ENCODE peak calls at places on chromosomes 13 and 19, in seven cellular contexts. W is neuronal stem cell, O is left lung, S is thyroid gland, P is hepatocyte, I is right cardiac atrium, M is neural progenitor cell. J is an unnamed sample.
A peak's percentile ranks its signal among the peaks of the same experiment; 100 is the strongest.

GRCh38 chr13:42893346-42893745 is 98.7 kb downstream of the EPSTI1 start:
- DNase-seq in O (no peak), I (no peak), M (no peak), W (no peak), P (no peak), S (no peak), J (no peak)

GRCh38 chr19:45091031-45091918 is 1.7 kb upstream of the PPP1R37 start:
- DNase-seq in S (peak; percentile 99), O (peak; percentile 98), M (peak; percentile 100), W (peak; percentile 99), P (peak; percentile 99), I (peak; percentile 98), J (peak; percentile 84)

GRCh38 chr13:50125556-50126377 is 110.5 kb downstream of the KCNRG start:
- DNase-seq in W (peak; percentile 75), O (peak; percentile 96), M (peak; percentile 88), P (peak; percentile 96), S (peak; percentile 92), I (peak; percentile 89), J (peak; percentile 81)

GRCh38 chr19:46426506-46427162 is 2.1 kb downstream of the PNMA8C start:
- DNase-seq in I (peak; percentile 87), P (peak; percentile 94), S (peak; percentile 86), W (peak; percentile 88), O (peak; percentile 80), M (peak; percentile 97), J (no peak)

GRCh38 chr13:33134213-33134612 is 118.0 kb downstream of the KL start:
- DNase-seq in M (no peak), I (no peak), O (no peak), W (no peak), S (no peak), P (no peak), J (no peak)

GRCh38 chr13:34360702-34361101 is 542.8 kb downstream of the RFC3 start:
- DNase-seq in I (no peak), S (no peak), O (no peak), M (no peak), W (no peak), P (no peak), J (no peak)

GRCh38 chr19:49682274-49682673 is 5.2 kb downstream of the PRMT1 start:
- DNase-seq in O (no peak), M (no peak), W (no peak), S (no peak), P (no peak), I (no peak), J (no peak)

GRCh38 chr13:19950374-19950773 is 8.2 kb upstream of the ZMYM2 start:
- DNase-seq in P (no peak), W (no peak), I (no peak), M (no peak), S (no peak), O (no peak), J (no peak)

GRCh38 chr19:56066152-56067023 is 54.7 kb downstream of the ZNF787 start:
- DNase-seq in P (peak; percentile 84), I (peak; percentile 69), M (peak; percentile 77), W (peak; percentile 78), S (peak; percentile 65), O (peak; percentile 64), J (peak; percentile 85)

GRCh38 chr19:32863841-32864240 is 5.7 kb downstream of the SLC7A9 start:
- DNase-seq in S (no peak), O (no peak), I (no peak), M (no peak), W (no peak), P (no peak), J (no peak)

GRCh38 chr19:18433039-18433691 is 4.8 kb downstream of the ISYNA1 start:
- DNase-seq in W (no peak), S (peak; percentile 45), I (peak; percentile 58), M (peak; percentile 50), O (no peak), P (no peak), J (no peak)

GRCh38 chr19:38713227-38713649 is 31.0 kb downstream of the CAPN12 start:
- DNase-seq in M (no peak), O (no peak), S (no peak), W (no peak), I (peak; percentile 81), P (no peak), J (peak; percentile 46)

GRCh38 chr19:7748171-7748570 is 837 bp upstream of the CD209 start:
- DNase-seq in M (no peak), I (no peak), P (no peak), O (no peak), W (no peak), S (no peak), J (no peak)

GRCh38 chr13:40508112-40508511 is 158.3 kb downstream of the FOXO1 start:
- DNase-seq in P (no peak), W (no peak), I (peak; percentile 42), M (no peak), O (no peak), S (no peak), J (no peak)

GRCh38 chr19:12140545-12141404 is 625 bp upstream of the ZNF20 start:
- DNase-seq in O (peak; percentile 88), W (peak; percentile 72), S (peak; percentile 90), P (peak; percentile 93), M (peak; percentile 87), I (peak; percentile 87), J (peak; percentile 86)

GRCh38 chr13:86142080-86142479 is 342.9 kb upstream of the SLITRK6 start:
- DNase-seq in O (no peak), P (no peak), I (no peak), M (no peak), W (no peak), S (no peak), J (no peak)

GRCh38 chr13:35927554-35927953 is 203.6 kb downstream of the DCLK1 start:
- DNase-seq in O (no peak), W (no peak), M (no peak), P (peak; percentile 67), I (peak; percentile 21), S (no peak), J (peak; percentile 13)

GRCh38 chr13:70432276-70432805 is 324.1 kb upstream of the KLHL1 start:
- DNase-seq in M (no peak), W (no peak), S (no peak), O (no peak), P (no peak), I (no peak), J (no peak)

GRCh38 chr13:100512422-100512821 is 76.2 kb downstream of the GGACT start:
- DNase-seq in O (no peak), W (no peak), M (no peak), S (no peak), I (no peak), P (no peak), J (peak; percentile 18)

GRCh38 chr19:46209051-46209450 is 20.5 kb upstream of the IGFL1 start:
- DNase-seq in I (no peak), P (no peak), W (no peak), O (no peak), S (no peak), M (no peak), J (no peak)

GRCh38 chr19:54464624-54465266 is 1.2 kb upstream of the LENG9 start:
- DNase-seq in W (peak; percentile 88), S (peak; percentile 90), O (peak; percentile 91), I (peak; percentile 95), M (peak; percentile 97), P (peak; percentile 96), J (peak; percentile 89)

GRCh38 chr19:43618921-43619261 is 538 bp downstream of the ZNF428 start:
- DNase-seq in P (peak; percentile 65), O (no peak), W (no peak), M (no peak), S (no peak), I (no peak), J (peak; percentile 91)

GRCh38 chr13:33723365-33723764 is 94.6 kb upstream of the RFC3 start:
- DNase-seq in S (no peak), W (no peak), I (no peak), O (no peak), M (no peak), P (no peak), J (no peak)

GRCh38 chr13:51895906-51896888 is 34.4 kb downstream of the CCDC70 start:
- DNase-seq in M (peak; percentile 74), P (peak; percentile 68), W (peak; percentile 26), O (peak; percentile 45), S (peak; percentile 63), I (peak; percentile 29), J (peak; percentile 35)

GRCh38 chr13:107450931-107451330 is 764.4 kb downstream of the LIG4 start:
- DNase-seq in S (peak; percentile 5), I (peak; percentile 26), O (peak; percentile 39), P (no peak), M (no peak), W (no peak), J (no peak)

DNA sequence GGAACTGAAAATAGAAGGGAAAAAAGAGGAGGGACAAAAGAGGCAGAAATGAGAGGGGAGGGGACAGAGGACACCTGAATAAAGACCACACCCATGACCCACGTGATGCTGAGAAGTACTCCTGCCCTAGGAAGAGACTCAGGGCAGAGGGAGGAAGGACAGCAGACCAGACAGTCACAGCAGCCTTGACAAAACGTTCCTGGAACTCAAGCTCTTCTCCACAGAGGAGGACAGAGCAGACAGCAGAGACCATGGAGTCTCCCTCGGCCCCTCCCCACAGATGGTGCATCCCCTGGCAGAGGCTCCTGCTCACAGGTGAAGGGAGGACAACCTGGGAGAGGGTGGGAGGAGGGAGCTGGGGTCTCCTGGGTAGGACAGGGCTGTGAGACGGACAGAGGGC is at the start of gene CEACAM5:
- DNase-seq in O (no peak), I (no peak), W (no peak), P (no peak), S (no peak), M (no peak), J (no peak)
- H3K27ac ChIP-seq in O (no peak within 1 kb of the TSS), I (no peak within 1 kb of the TSS), W (no peak within 1 kb of the TSS), P (no peak within 1 kb of the TSS), S (no peak within 1 kb of the TSS), M (no peak within 1 kb of the TSS), J (no peak within 1 kb of the TSS)

GRCh38 chr13:29439601-29440381 is 155.7 kb downstream of the SLC7A1 start:
- DNase-seq in P (no peak), O (no peak), M (no peak), S (no peak), W (no peak), I (no peak), J (no peak)

GRCh38 chr13:29436291-29436690 is 159.2 kb downstream of the SLC7A1 start:
- DNase-seq in I (no peak), W (no peak), P (no peak), S (peak; percentile 8), O (no peak), M (no peak), J (no peak)

GRCh38 chr13:29436721-29437250 is 158.7 kb downstream of the SLC7A1 start:
- DNase-seq in I (no peak), O (no peak), M (no peak), P (no peak), S (no peak), W (no peak), J (no peak)

GRCh38 chr13:29441301-29441700 is 154.2 kb downstream of the SLC7A1 start:
- DNase-seq in W (no peak), S (no peak), O (no peak), I (no peak), M (no peak), P (no peak), J (peak; percentile 81)

GRCh38 chr13:29438772-29439171 is 156.7 kb downstream of the SLC7A1 start:
- DNase-seq in S (no peak), W (no peak), I (no peak), M (no peak), O (no peak), P (no peak), J (no peak)
- H3K4me1 ChIP-seq in S (peaks cover 28% of the 10 kb centered on the region), W (no peaks in the 10 kb centered on the region), I (peaks cover 14% of the 10 kb centered on the region), M (no peaks in the 10 kb centered on the region), O (peaks cover 10% of the 10 kb centered on the region), P (peaks cover 11% of the 10 kb centered on the region), J (peaks cover 50% of the 10 kb centered on the region)

GRCh38 chr13:83879431-83880171 is 2.7 kb downstream of the SLITRK1 start:
- DNase-seq in S (no peak), M (peak; percentile 43), P (peak; percentile 5), I (no peak), W (no peak), O (no peak), J (no peak)
- H3K4me3 ChIP-seq in S (no peak overlapping the region), M (peak overlapping the region; percentile 65), P (no peak overlapping the region), I (no peak overlapping the region), W (peak overlapping the region; percentile 61), O (no peak overlapping the region), J (no peak overlapping the region)

GRCh38 chr19:10037809-10038208 is 24.5 kb downstream of the RDH8 start:
- DNase-seq in I (no peak), M (no peak), P (peak; percentile 40), O (no peak), W (no peak), S (peak; percentile 5), J (no peak)
- H3K27ac ChIP-seq in I (no peak overlapping the region), M (no peak overlapping the region), P (no peak overlapping the region), O (no peak overlapping the region), W (no peak overlapping the region), S (no peak overlapping the region), J (no peak overlapping the region)

J was measured in SJCRH30.